ENCODE peak calls at places on chromosome 5, in six cellular contexts. M is HL-60, F is tibial nerve, N is GM10248, Y is esophagus muscularis mucosa, T is MCF 10A. K is an unnamed sample.

GRCh38 chr5:3845249-3845648 is 249.6 kb downstream of the IRX1 start:
- DNase-seq in M (no peak), F (no peak), N (no peak), Y (peak), T (peak), K (no peak)

GRCh38 chr5:124895236-124895635 is 148.8 kb upstream of the ZNF608 start:
- DNase-seq in M (no peak), F (no peak), N (no peak), Y (no peak), T (no peak), K (no peak)

GRCh38 chr5:126864042-126864688 is 87.2 kb downstream of the LMNB1 start:
- DNase-seq in M (no peak), F (no peak), N (no peak), Y (peak), T (no peak), K (no peak)

GRCh38 chr5:151697452-151697851 is 10.7 kb upstream of the SPARC start:
- DNase-seq in M (no peak), F (no peak), N (no peak), Y (no peak), T (no peak), K (no peak)

GRCh38 chr5:67165524-67166459 is 30.8 kb downstream of the CD180 start:
- DNase-seq in M (peak), F (peak), N (peak), Y (peak), T (peak), K (peak)

GRCh38 chr5:133409210-133409674 is 203.1 kb downstream of the FSTL4 start:
- DNase-seq in M (no peak), F (no peak), N (no peak), Y (no peak), T (no peak), K (no peak)

GRCh38 chr5:34574976-34575467 is 81.1 kb upstream of the RAI14 start:
- DNase-seq in M (no peak), F (no peak), N (no peak), Y (no peak), T (no peak), K (no peak)

GRCh38 chr5:134992148-134992547 is 24.4 kb downstream of the CATSPER3 start:
- DNase-seq in M (no peak), F (no peak), N (no peak), Y (no peak), T (no peak), K (no peak)

GRCh38 chr5:133962801-133963476 is 5.5 kb downstream of the C5orf15 start:
- DNase-seq in M (no peak), F (no peak), N (no peak), Y (no peak), T (no peak), K (no peak)

GRCh38 chr5:113612060-113612496 is 98.6 kb downstream of the YTHDC2 start:
- DNase-seq in M (no peak), F (no peak), N (peak), Y (no peak), T (peak), K (no peak)

GRCh38 chr5:41754857-41755256 is 115.4 kb downstream of the OXCT1 start:
- DNase-seq in M (no peak), F (no peak), N (no peak), Y (no peak), T (peak), K (no peak)

GRCh38 chr5:55691265-55692105 is 20.6 kb downstream of the SLC38A9 start:
- DNase-seq in M (no peak), F (no peak), N (peak), Y (no peak), T (peak), K (no peak)

GRCh38 chr5:151020304-151021031 is at the start of gene GPX3:
- DNase-seq in M (no peak), F (peak), N (peak), Y (peak), T (no peak), K (peak)

GRCh38 chr5:39427225-39427624 is 2.4 kb upstream of the DAB2 start:
- DNase-seq in M (no peak), F (no peak), N (no peak), Y (no peak), T (no peak), K (no peak)

GRCh38 chr5:146805099-146805498 is 73.5 kb downstream of the PPP2R2B start:
- DNase-seq in M (no peak), F (no peak), N (no peak), Y (no peak), T (peak), K (no peak)

GRCh38 chr5:149237662-149238061 is 34.0 kb upstream of the AFAP1L1 start:
- DNase-seq in M (no peak), F (no peak), N (no peak), Y (no peak), T (no peak), K (no peak)

GRCh38 chr5:178252258-178252657 is 19.7 kb upstream of the PHYKPL start:
- DNase-seq in M (no peak), F (no peak), N (no peak), Y (no peak), T (no peak), K (no peak)

GRCh38 chr5:126686451-126687126 is 85.8 kb downstream of the PHAX start:
- DNase-seq in M (no peak), F (no peak), N (no peak), Y (no peak), T (no peak), K (no peak)

GRCh38 chr5:11997942-11998341 is 93.7 kb upstream of the CTNND2 start:
- DNase-seq in M (no peak), F (no peak), N (no peak), Y (no peak), T (no peak), K (no peak)

GRCh38 chr5:36240779-36241635 is 718 bp downstream of the NADK2 start:
- DNase-seq in M (peak), F (peak), N (peak), Y (peak), T (peak), K (peak)

GRCh38 chr5:83222906-83223305 is 145.6 kb downstream of the XRCC4 start:
- DNase-seq in M (no peak), F (no peak), N (no peak), Y (no peak), T (peak), K (no peak)

GRCh38 chr5:37823433-37824152 is 16.2 kb downstream of the GDNF start:
- DNase-seq in M (no peak), F (no peak), N (no peak), Y (no peak), T (no peak), K (no peak)

GRCh38 chr5:118937393-118938061 is 50.8 kb downstream of the DTWD2 start:
- DNase-seq in M (no peak), F (no peak), N (no peak), Y (no peak), T (no peak), K (no peak)

GRCh38 chr5:151496041-151496484 is 48.7 kb downstream of the SLC36A1 start:
- DNase-seq in M (no peak), F (no peak), N (no peak), Y (no peak), T (no peak), K (no peak)

GRCh38 chr5:38921174-38921573 is 75.4 kb downstream of the OSMR start:
- DNase-seq in M (no peak), F (no peak), N (no peak), Y (no peak), T (no peak), K (no peak)

GRCh38 chr5:118302786-118303185 is 685.6 kb downstream of the DTWD2 start:
- DNase-seq in M (no peak), F (no peak), N (no peak), Y (no peak), T (no peak), K (no peak)

GRCh38 chr5:35898952-35899351 is 39.5 kb downstream of the CAPSL start:
- DNase-seq in M (no peak), F (no peak), N (no peak), Y (no peak), T (no peak), K (no peak)

GRCh38 chr5:54905942-54906537 is 79.4 kb downstream of the ESM1 start:
- DNase-seq in M (no peak), F (peak), N (peak), Y (peak), T (peak), K (peak)

GRCh38 chr5:610011-610743 is 2.0 kb upstream of the CEP72 start:
- DNase-seq in M (no peak), F (no peak), N (no peak), Y (no peak), T (no peak), K (no peak)

GRCh38 chr5:81949479-81949878 is 22.3 kb upstream of the ATG10 start:
- DNase-seq in M (no peak), F (no peak), N (no peak), Y (no peak), T (no peak), K (no peak)

GRCh38 chr5:44809215-44809955 is 638 bp downstream of the MRPS30 start:
- DNase-seq in M (peak), F (peak), N (peak), Y (no peak), T (peak), K (peak)

GRCh38 chr5:181098642-181099452 is 32.1 kb downstream of the OR2V1 start:
- DNase-seq in M (no peak), F (no peak), N (no peak), Y (peak), T (no peak), K (no peak)

GRCh38 chr5:16616536-16617271 is at the start of gene RETREG1:
- DNase-seq in M (no peak), F (peak), N (peak), Y (no peak), T (peak), K (no peak)

GRCh38 chr5:146640285-146640896 is 124.4 kb upstream of the GPR151 start:
- DNase-seq in M (no peak), F (no peak), N (no peak), Y (no peak), T (no peak), K (no peak)

GRCh38 chr5:179768326-179769085 is 25.3 kb upstream of the LTC4S start:
- DNase-seq in M (no peak), F (no peak), N (no peak), Y (no peak), T (no peak), K (no peak)
- TF ChIP-seq CTCF in M (no peak), F (peak), N (no peak), Y (no peak), T (no peak), K (peak)

GRCh38 chr5:139341689-139342422 is at the start of gene PAIP2:
- DNase-seq in M (peak), F (peak), N (peak), Y (peak), T (peak), K (peak)
- TF ChIP-seq CTCF in M (peak), F (peak), N (peak), Y (peak), T (peak), K (peak)

DNA sequence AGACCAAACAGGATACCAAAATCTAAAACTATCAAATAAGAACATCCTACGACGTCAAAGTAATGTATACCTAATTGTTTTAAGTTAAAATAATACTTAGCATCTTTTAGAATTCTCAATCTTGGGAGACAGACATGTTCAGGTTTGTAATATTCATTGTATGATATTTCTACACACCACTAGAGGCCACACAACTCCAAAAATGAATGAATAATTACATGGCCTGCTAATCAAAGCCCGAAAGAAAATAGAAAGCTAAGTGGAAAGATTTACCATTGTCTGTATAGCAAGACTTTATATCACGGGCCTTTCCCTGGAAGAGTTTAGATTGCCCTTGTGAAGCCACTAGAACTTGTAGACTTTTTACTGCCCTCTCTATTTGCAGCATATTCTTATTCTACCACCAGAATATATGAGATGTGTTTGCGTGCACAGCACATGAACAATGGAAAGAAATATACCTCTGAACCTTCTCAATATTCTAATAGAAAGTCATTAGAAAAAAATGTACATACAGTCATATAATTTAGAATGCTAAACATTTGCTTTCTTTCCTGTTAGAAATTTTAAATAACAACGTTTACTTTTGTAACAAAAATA is 380.1 kb upstream of the NUDT12 start:
- DNase-seq in M (no peak), F (no peak), N (no peak), Y (no peak), T (peak), K (no peak)
- TF ChIP-seq CTCF in M (no peak), F (no peak), N (no peak), Y (no peak), T (no peak), K (no peak)

GRCh38 chr5:32057157-32058096 is 116.7 kb downstream of the GOLPH3 start:
- DNase-seq in M (no peak), F (no peak), N (no peak), Y (no peak), T (peak), K (no peak)
- TF ChIP-seq CTCF in M (no peak), F (peak), N (no peak), Y (peak), T (peak), K (peak)

GRCh38 chr5:108341866-108342265 is 40.0 kb downstream of the FBXL17 start:
- DNase-seq in M (no peak), F (no peak), N (no peak), Y (no peak), T (no peak), K (no peak)

GRCh38 chr5:108340131-108340530 is 41.8 kb downstream of the FBXL17 start:
- DNase-seq in M (no peak), F (no peak), N (no peak), Y (no peak), T (no peak), K (no peak)

GRCh38 chr5:108344103-108344822 is 37.6 kb downstream of the FBXL17 start:
- DNase-seq in M (no peak), F (no peak), N (no peak), Y (no peak), T (no peak), K (no peak)

DNA sequence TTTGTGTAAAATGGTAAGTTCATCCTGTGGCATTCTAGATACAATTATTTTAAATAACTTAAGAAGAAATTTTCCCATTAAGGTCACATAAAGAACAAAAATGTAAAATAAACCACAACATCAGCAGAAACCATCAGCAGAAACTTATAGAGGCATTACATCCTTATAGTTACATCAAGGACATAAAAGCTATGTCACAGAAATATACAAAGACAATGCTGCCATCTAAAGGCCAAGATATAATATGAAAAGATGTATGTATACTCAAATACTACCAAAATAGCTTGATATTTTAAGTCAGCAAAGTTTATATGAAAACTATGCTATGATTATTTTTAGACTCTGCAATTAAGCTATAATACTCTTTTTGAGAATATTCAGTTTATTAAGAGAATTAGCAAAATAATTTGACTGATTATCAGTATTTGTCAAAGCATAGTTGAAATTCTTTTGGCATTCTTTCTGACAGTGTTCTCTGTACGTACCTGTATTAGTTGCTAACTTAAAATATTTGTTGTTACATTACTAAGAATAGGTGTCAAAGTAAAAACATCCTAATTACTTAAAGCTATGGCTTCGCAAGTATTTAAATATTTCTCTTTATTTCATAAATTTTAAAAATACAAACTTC is 36.2 kb downstream of the FBXL17 start:
- DNase-seq in M (no peak), F (no peak), N (peak), Y (no peak), T (peak), K (no peak)
- TF ChIP-seq CTCF in M (no peak), F (peak), N (peak), Y (peak), T (peak), K (peak)

GRCh38 chr5:111984044-111984443 is 227.1 kb upstream of the NREP start:
- DNase-seq in M (no peak), F (no peak), N (peak), Y (no peak), T (peak), K (no peak)
- TF ChIP-seq CTCF in M (no peak), F (no peak), N (no peak), Y (no peak), T (no peak), K (no peak)

GRCh38 chr5:179870952-179871351 is 12.3 kb upstream of the MRNIP start:
- DNase-seq in M (no peak), F (no peak), N (no peak), Y (no peak), T (no peak), K (no peak)

GRCh38 chr5:179869101-179869500 is 10.5 kb upstream of the MRNIP start:
- DNase-seq in M (no peak), F (no peak), N (no peak), Y (no peak), T (no peak), K (no peak)

GRCh38 chr5:179871506-179871905 is 12.9 kb upstream of the MRNIP start:
- DNase-seq in M (no peak), F (no peak), N (no peak), Y (no peak), T (no peak), K (no peak)

GRCh38 chr5:179869641-179870402 is 11.2 kb upstream of the MRNIP start:
- DNase-seq in M (no peak), F (no peak), N (no peak), Y (no peak), T (no peak), K (no peak)

DNA sequence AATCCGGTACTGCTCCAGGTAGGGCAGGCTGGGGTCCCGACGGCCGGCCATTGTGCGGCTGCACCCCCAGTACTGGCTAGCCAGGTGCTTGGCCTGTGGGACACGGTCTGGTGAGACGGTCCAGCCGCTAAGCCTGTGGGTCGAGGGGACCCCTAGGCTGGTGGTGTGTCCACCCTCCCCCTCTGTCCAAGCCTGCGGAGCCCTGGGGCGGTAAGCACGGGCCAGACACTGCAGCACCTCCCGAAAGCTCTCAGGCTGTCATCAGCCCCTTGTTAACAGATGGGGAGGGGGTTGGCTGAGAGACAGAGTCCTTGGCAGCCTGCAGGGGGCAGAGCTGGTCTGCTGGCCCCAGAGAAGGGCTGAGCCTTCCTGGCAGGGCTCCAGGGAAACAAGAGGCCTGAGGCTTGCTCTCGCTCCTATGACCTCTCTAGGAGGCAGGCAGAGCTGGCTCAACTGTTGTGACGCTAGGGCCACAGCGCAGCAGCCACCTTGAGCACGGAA is 11.8 kb upstream of the MRNIP start:
- DNase-seq in M (no peak), F (peak), N (no peak), Y (no peak), T (peak), K (no peak)
- TF ChIP-seq CTCF in M (no peak), F (no peak), N (peak), Y (no peak), T (peak), K (no peak)

GRCh38 chr5:142171270-142171669 is 62.7 kb downstream of the NDFIP1 start:
- DNase-seq in M (no peak), F (no peak), N (no peak), Y (peak), T (peak), K (no peak)
- TF ChIP-seq CTCF in M (no peak), F (no peak), N (no peak), Y (no peak), T (peak), K (no peak)

GRCh38 chr5:29134418-29134817 is 2059.1 kb upstream of the CDH6 start:
- DNase-seq in M (no peak), F (no peak), N (no peak), Y (no peak), T (no peak), K (no peak)
- TF ChIP-seq CTCF in M (no peak), F (no peak), N (no peak), Y (no peak), T (no peak), K (no peak)